ENCODE peak calls at places on chromosome 9, in five cellular contexts. U is HEK293T, R is IMR-90, I is nephron progenitor cell, X is ureter. F is an unnamed sample.
A peak's percentile ranks its signal among the peaks of the same experiment; 100 is the strongest.

GRCh38 chr9:8613346-8613825 is 813.8 kb upstream of the DMAC1 start:
- DNase-seq in U (no peak), R (no peak), I (no peak), X (no peak), F (no peak)

GRCh38 chr9:91758491-91758981 is 191.5 kb downstream of the ROR2 start:
- DNase-seq in U (peak; percentile 66), R (peak; percentile 58), I (peak; percentile 80), X (no peak), F (peak; percentile 37)

GRCh38 chr9:77457916-77458592 is 190.1 kb downstream of the GNA14 start:
- DNase-seq in U (peak; percentile 80), R (peak; percentile 60), I (peak; percentile 69), X (peak; percentile 71), F (peak; percentile 70)

GRCh38 chr9:96856363-96857286 is 2.3 kb upstream of the ZNF782 start:
- DNase-seq in U (peak; percentile 56), R (peak; percentile 67), I (peak; percentile 70), X (peak; percentile 74), F (peak; percentile 74)

GRCh38 chr9:97514531-97514930 is 13.1 kb downstream of the TMOD1 start:
- DNase-seq in U (no peak), R (no peak), I (no peak), X (no peak), F (no peak)

GRCh38 chr9:75087279-75087823 is 604 bp downstream of the NMRK1 start:
- DNase-seq in U (peak; percentile 18), R (peak; percentile 31), I (peak; percentile 10), X (peak; percentile 67), F (peak; percentile 70)

GRCh38 chr9:92425578-92425977 is 1.3 kb upstream of the OMD start:
- DNase-seq in U (no peak), R (peak; percentile 65), I (no peak), X (no peak), F (no peak)

GRCh38 chr9:96218821-96219614 is 83.0 kb downstream of the HSD17B3 start:
- DNase-seq in U (no peak), R (no peak), I (no peak), X (no peak), F (no peak)

GRCh38 chr9:97502222-97502983 is 937 bp downstream of the TMOD1 start:
- DNase-seq in U (no peak), R (no peak), I (peak; percentile 8), X (peak; percentile 48), F (peak; percentile 16)

GRCh38 chr9:113572076-113572861 is 108.7 kb downstream of the RGS3 start:
- DNase-seq in U (no peak), R (no peak), I (no peak), X (peak; percentile 35), F (no peak)

GRCh38 chr9:134134949-134135342 is 936 bp upstream of the WDR5 start:
- DNase-seq in U (no peak), R (no peak), I (no peak), X (no peak), F (no peak)

GRCh38 chr9:92138157-92138959 is 23.1 kb upstream of the SPTLC1 start:
- DNase-seq in U (peak; percentile 67), R (peak; percentile 55), I (peak; percentile 96), X (no peak), F (peak; percentile 50)

GRCh38 chr9:87337335-87338074 is 160.2 kb upstream of the DAPK1 start:
- DNase-seq in U (no peak), R (no peak), I (no peak), X (no peak), F (peak; percentile 79)

GRCh38 chr9:22208846-22209585 is 199.9 kb upstream of the CDKN2B start:
- DNase-seq in U (no peak), R (no peak), I (no peak), X (no peak), F (peak; percentile 66)

GRCh38 chr9:35568196-35568595 is 36.9 kb upstream of the TESK1 start:
- DNase-seq in U (no peak), R (no peak), I (no peak), X (no peak), F (no peak)

GRCh38 chr9:123119566-123119965 is 86.1 kb downstream of the GPR21 start:
- DNase-seq in U (no peak), R (no peak), I (no peak), X (no peak), F (no peak)

GRCh38 chr9:39588056-39588814 is 232.8 kb downstream of the SPATA31A1 start:
- DNase-seq in U (no peak), R (no peak), I (no peak), X (no peak), F (peak; percentile 8)

GRCh38 chr9:108621991-108622390 is 233.8 kb downstream of the ACTL7B start:
- DNase-seq in U (no peak), R (no peak), I (no peak), X (no peak), F (peak; percentile 21)

GRCh38 chr9:95506438-95506691 is 10.4 kb downstream of the PTCH1 start:
- DNase-seq in U (no peak), R (peak; percentile 47), I (no peak), X (no peak), F (peak; percentile 61)

GRCh38 chr9:18923671-18924430 is 109.2 kb downstream of the SAXO1 start:
- DNase-seq in U (no peak), R (no peak), I (no peak), X (no peak), F (no peak)

GRCh38 chr9:87615547-87616148 is 110.3 kb upstream of the CTSL start:
- DNase-seq in U (no peak), R (no peak), I (no peak), X (no peak), F (peak; percentile 85)

GRCh38 chr9:79662553-79662956 is 90.8 kb downstream of the TLE4 start:
- DNase-seq in U (no peak), R (no peak), I (peak; percentile 8), X (no peak), F (no peak)

GRCh38 chr9:136626066-136626725 is 36.5 kb upstream of the EGFL7 start:
- DNase-seq in U (no peak), R (no peak), I (peak; percentile 4), X (peak; percentile 48), F (no peak)

GRCh38 chr9:87342743-87343142 is 154.9 kb upstream of the DAPK1 start:
- DNase-seq in U (no peak), R (no peak), I (no peak), X (no peak), F (peak; percentile 65)